ENCODE peak calls at places on chromosomes 7 and 10, in seven cellular contexts. U is right lobe of liver, T is HCT116, R is body of pancreas, P is uterus, J is gastrocnemius medialis, W is sigmoid colon. O is an unnamed sample.

GRCh38 chr10:56745490-56745889 is 384.4 kb upstream of the ZWINT start:
- DNase-seq in U (no peak), T (no peak), P (no peak), W (no peak), J (no peak), R (no peak), O (no peak)

GRCh38 chr10:43140414-43140813 is 2.2 kb downstream of the CSGALNACT2 start:
- DNase-seq in T (no peak), J (no peak), P (no peak), R (no peak), W (no peak), U (no peak), O (no peak)

GRCh38 chr10:4344544-4344994 is 481.4 kb upstream of the AKR1E2 start:
- DNase-seq in W (peak; percentile 90), U (no peak), J (peak; percentile 68), R (peak; percentile 20), T (peak; percentile 89), P (peak; percentile 79), O (peak; percentile 24)

GRCh38 chr10:78214931-78215330 is 181.3 kb downstream of the RPS24 start:
- DNase-seq in P (no peak), R (no peak), T (no peak), W (no peak), J (peak; percentile 37), U (no peak), O (no peak)

GRCh38 chr7:66150471-66150870 is 35.8 kb downstream of the CRCP start:
- DNase-seq in T (no peak), W (peak; percentile 80), U (peak; percentile 79), P (peak; percentile 63), J (peak; percentile 33), R (peak; percentile 51), O (peak; percentile 20)

GRCh38 chr10:6383099-6383812 is 180.5 kb downstream of the PFKFB3 start:
- DNase-seq in J (no peak), T (no peak), U (no peak), W (no peak), P (peak; percentile 52), R (peak; percentile 34), O (no peak)

GRCh38 chr7:155344270-155344617 is 46.6 kb downstream of the INSIG1 start:
- DNase-seq in U (no peak), J (no peak), W (peak; percentile 60), P (no peak), R (no peak), T (no peak), O (no peak)

GRCh38 chr10:13560597-13560996 is 26.2 kb upstream of the PRPF18 start:
- DNase-seq in W (no peak), J (no peak), T (no peak), P (no peak), U (no peak), R (no peak), O (no peak)

GRCh38 chr7:158351481-158351880 is 236.1 kb downstream of the PTPRN2 start:
- DNase-seq in W (peak; percentile 34), R (no peak), T (no peak), U (no peak), J (no peak), P (no peak), O (no peak)

GRCh38 chr7:148535227-148535626 is 55.3 kb upstream of the C7orf33 start:
- DNase-seq in J (no peak), T (no peak), R (no peak), U (no peak), W (peak; percentile 66), P (peak; percentile 59), O (peak; percentile 15)

GRCh38 chr10:126270116-126270515 is 118.2 kb downstream of the ADAM12 start:
- DNase-seq in W (no peak), R (no peak), P (no peak), U (no peak), J (no peak), T (no peak), O (no peak)

GRCh38 chr10:34956756-34957155 is 133.4 kb downstream of the CUL2 start:
- DNase-seq in U (no peak), T (no peak), J (no peak), P (no peak), R (no peak), W (no peak), O (no peak)

GRCh38 chr7:121410829-121411596 is 14.9 kb upstream of the FAM3C start:
- DNase-seq in R (no peak), J (no peak), T (no peak), W (no peak), P (no peak), U (no peak), O (no peak)

GRCh38 chr7:30548762-30549344 is 44.2 kb upstream of the GGCT start:
- DNase-seq in W (peak; percentile 71), U (peak; percentile 55), P (peak; percentile 58), R (peak; percentile 80), T (peak; percentile 52), J (peak; percentile 42), O (peak; percentile 71)

GRCh38 chr7:142872106-142872675 is 13.4 kb downstream of the TRPV6 start:
- DNase-seq in P (no peak), U (no peak), J (no peak), T (no peak), R (no peak), W (no peak), O (no peak)

GRCh38 chr10:33537066-33537465 is 202.6 kb upstream of the NRP1 start:
- DNase-seq in W (no peak), T (no peak), J (no peak), R (no peak), P (no peak), U (no peak), O (no peak)

GRCh38 chr10:100999742-101000601 is at the start of gene LZTS2:
- DNase-seq in T (no peak), P (peak; percentile 43), U (no peak), J (no peak), W (peak; percentile 74), R (peak; percentile 42), O (peak; percentile 24)

GRCh38 chr7:72334733-72335132 is 77.4 kb downstream of the CALN1 start:
- DNase-seq in R (no peak), J (no peak), P (no peak), U (no peak), W (no peak), T (no peak), O (no peak)

GRCh38 chr10:129059977-129060376 is 407.1 kb upstream of the MGMT start:
- DNase-seq in W (no peak), R (no peak), J (no peak), U (no peak), T (no peak), P (no peak), O (no peak)

GRCh38 chr10:90787906-90788491 is 69.8 kb downstream of the HTR7 start:
- DNase-seq in R (peak; percentile 34), P (no peak), U (peak; percentile 23), J (no peak), W (no peak), T (peak; percentile 27), O (peak; percentile 13)

GRCh38 chr10:25743832-25744231 is 190.2 kb upstream of the MYO3A start:
- DNase-seq in U (no peak), P (no peak), R (no peak), J (no peak), T (no peak), W (no peak), O (no peak)

GRCh38 chr7:24882989-24883631 is 96.9 kb downstream of the OSBPL3 start:
- DNase-seq in U (no peak), P (no peak), J (peak; percentile 76), W (peak; percentile 75), R (no peak), T (no peak), O (no peak)

GRCh38 chr10:43059336-43059720 is 17.5 kb upstream of the RET start:
- DNase-seq in J (no peak), W (no peak), U (no peak), P (no peak), R (no peak), T (no peak), O (no peak)

GRCh38 chr7:28835800-28836199 is 122.3 kb downstream of the TRIL start:
- DNase-seq in P (no peak), W (no peak), J (no peak), T (no peak), R (no peak), U (no peak), O (no peak)

GRCh38 chr7:114988755-114989154 is 66.9 kb downstream of the MDFIC start:
- DNase-seq in U (peak; percentile 47), P (peak; percentile 71), J (no peak), W (peak; percentile 53), R (peak; percentile 21), T (no peak), O (peak; percentile 15)

GRCh38 chr7:51027256-51028127 is 244.8 kb upstream of the GRB10 start:
- DNase-seq in T (no peak), P (no peak), J (no peak), U (no peak), W (no peak), R (no peak), O (no peak)

DNA sequence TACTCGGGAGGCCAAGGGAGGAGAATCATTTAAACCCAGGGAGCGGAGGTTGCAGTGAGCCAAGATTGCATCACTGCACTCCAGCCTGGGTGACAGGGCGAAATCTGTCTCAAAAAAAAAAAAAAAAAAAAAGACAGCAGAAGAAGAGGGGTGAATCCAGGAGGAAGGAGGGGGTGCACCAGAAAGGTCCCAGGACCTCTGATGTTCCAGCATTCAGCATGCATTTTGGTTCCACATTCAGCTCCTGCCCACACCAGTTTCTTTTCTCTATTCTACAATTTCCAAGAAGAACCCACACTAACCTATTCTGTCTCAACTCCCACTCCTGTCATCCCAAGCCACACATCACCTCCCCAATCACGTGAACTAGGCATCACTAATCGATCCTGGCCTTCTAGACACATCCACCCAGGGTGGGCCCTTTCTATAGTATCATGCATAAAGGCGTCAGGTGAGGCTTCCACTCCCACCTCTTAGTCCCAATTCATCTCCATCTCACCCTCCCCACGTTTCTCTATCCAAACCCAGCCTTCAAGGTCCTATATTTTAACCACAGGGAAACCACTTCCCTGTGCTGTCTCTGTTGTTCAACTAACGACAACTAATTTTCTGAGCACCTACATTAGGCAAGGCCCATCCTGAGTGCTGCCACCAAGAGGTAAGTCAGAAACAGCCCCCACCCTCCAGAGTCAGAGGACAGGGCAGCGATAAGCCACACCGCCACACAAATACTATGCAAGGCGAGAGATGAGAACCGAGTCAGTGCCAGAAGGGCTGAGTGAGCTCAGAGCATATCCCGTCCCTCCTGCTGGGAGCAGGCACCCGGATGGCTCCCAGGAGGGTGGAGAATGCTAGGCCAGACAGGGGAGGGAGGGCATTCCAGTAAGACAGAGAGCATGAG is 2.2 kb downstream of the ANXA11 start:
- DNase-seq in U (peak; percentile 68), W (peak; percentile 91), J (peak; percentile 69), T (peak; percentile 83), R (peak; percentile 82), P (peak; percentile 75), O (peak; percentile 72)
- TF ChIP-seq POLR2A in U (peak; percentile 44), W (no peak), J (peak; percentile 49), T (no peak), R (peak; percentile 64), P (peak; percentile 8), O (peak; percentile 27)

GRCh38 chr10:132466520-132467463 is 69.8 kb downstream of the PWWP2B start:
- DNase-seq in R (peak; percentile 11), P (no peak), U (peak; percentile 19), T (no peak), W (no peak), J (no peak), O (no peak)
- H3K27ac ChIP-seq in R (peak overlapping the region; percentile 58), P (peak overlapping the region; percentile 93), U (no peak overlapping the region), T (no peak overlapping the region), W (peak overlapping the region; percentile 93), J (no peak overlapping the region), O (peak overlapping the region; percentile 91)

GRCh38 chr10:12483996-12484944 is 134.9 kb downstream of the CAMK1D start:
- DNase-seq in W (no peak), J (no peak), P (no peak), R (no peak), T (no peak), U (no peak), O (no peak)
- H3K4me3 ChIP-seq in W (no peak overlapping the region), J (no peak overlapping the region), P (no peak overlapping the region), R (no peak overlapping the region), T (no peak overlapping the region), U (no peak overlapping the region), O (no peak overlapping the region)

GRCh38 chr7:116441534-116441933 is 58.0 kb upstream of the CAV2 start:
- DNase-seq in J (no peak), W (no peak), P (no peak), R (no peak), U (no peak), T (no peak), O (no peak)
- TF ChIP-seq POLR2A in J (no peak), W (no peak), P (no peak), R (no peak), U (no peak), T (no peak), O (no peak)

O was measured in transverse colon.